ENCODE peak calls at places on chromosomes 3 and 15, in seven cellular contexts. Z is upper lobe of left lung; S is effector memory CD4-positive, alpha-beta T cell; E is body of pancreas; A is kidney; O is A549; T is colonic mucosa. P is an unnamed sample.
A peak's percentile ranks its signal among the peaks of the same experiment; 100 is the strongest.

GRCh38 chr15:50066693-50067092 is 52.3 kb downstream of the ATP8B4 start:
- DNase-seq in Z (no peak), A (no peak), E (no peak), S (no peak), T (no peak), O (no peak), P (no peak)

GRCh38 chr3:16692486-16693378 is 87.5 kb upstream of the DAZL start:
- DNase-seq in Z (no peak), T (no peak), S (no peak), O (no peak), A (no peak), E (no peak), P (no peak)

GRCh38 chr3:34011171-34012101 is 213.0 kb downstream of the PDCD6IP start:
- DNase-seq in S (no peak), A (no peak), T (no peak), E (no peak), Z (no peak), O (peak; percentile 25), P (no peak)

GRCh38 chr15:91508633-91509032 is 344.9 kb upstream of the SLCO3A1 start:
- DNase-seq in S (no peak), T (no peak), A (no peak), E (no peak), O (no peak), Z (no peak), P (no peak)

GRCh38 chr3:152779649-152780048 is 55.3 kb upstream of the P2RY1 start:
- DNase-seq in O (no peak), T (no peak), A (no peak), E (no peak), Z (no peak), S (no peak), P (no peak)

GRCh38 chr3:41199866-41200668 is 762 bp downstream of the CTNNB1 start:
- DNase-seq in E (peak; percentile 39), S (peak; percentile 39), T (peak; percentile 46), O (peak; percentile 33), Z (peak; percentile 44), A (peak; percentile 80), P (peak; percentile 30)

GRCh38 chr3:49903451-49904424 is at the start of gene MST1R:
- DNase-seq in S (peak; percentile 75), O (peak; percentile 76), Z (peak; percentile 93), E (peak; percentile 96), T (peak; percentile 95), A (peak; percentile 95), P (peak; percentile 74)

GRCh38 chr3:104901396-104901795 is 465.3 kb upstream of the ALCAM start:
- DNase-seq in T (no peak), A (no peak), O (no peak), Z (no peak), E (no peak), S (no peak), P (no peak)

GRCh38 chr3:145182196-145182911 is 978.6 kb downstream of the PLOD2 start:
- DNase-seq in S (no peak), A (no peak), E (no peak), O (no peak), T (no peak), Z (no peak), P (no peak)

GRCh38 chr3:138230525-138230924 is 43.4 kb downstream of the ARMC8 start:
- DNase-seq in A (no peak), O (no peak), E (no peak), S (no peak), Z (no peak), T (no peak), P (no peak)

GRCh38 chr3:19348929-19349564 is 200.7 kb downstream of the KCNH8 start:
- DNase-seq in O (peak; percentile 8), E (peak; percentile 6), T (peak; percentile 18), Z (no peak), S (no peak), A (no peak), P (no peak)

GRCh38 chr3:100042144-100042543 is 72.2 kb downstream of the FILIP1L start:
- DNase-seq in E (no peak), A (no peak), Z (no peak), S (no peak), T (no peak), O (no peak), P (peak; percentile 60)

GRCh38 chr3:114221165-114221880 is 16.1 kb downstream of the ZNF80 start:
- DNase-seq in Z (no peak), E (no peak), O (no peak), A (no peak), S (peak; percentile 35), T (no peak), P (no peak)

GRCh38 chr3:4986175-4986610 is 7.0 kb downstream of the BHLHE40 start:
- DNase-seq in E (peak; percentile 36), T (no peak), A (no peak), S (no peak), O (no peak), Z (no peak), P (no peak)

GRCh38 chr15:78340243-78341056 is at the start of gene CRABP1:
- DNase-seq in E (no peak), A (peak; percentile 56), Z (no peak), O (no peak), S (no peak), T (no peak), P (no peak)

DNA sequence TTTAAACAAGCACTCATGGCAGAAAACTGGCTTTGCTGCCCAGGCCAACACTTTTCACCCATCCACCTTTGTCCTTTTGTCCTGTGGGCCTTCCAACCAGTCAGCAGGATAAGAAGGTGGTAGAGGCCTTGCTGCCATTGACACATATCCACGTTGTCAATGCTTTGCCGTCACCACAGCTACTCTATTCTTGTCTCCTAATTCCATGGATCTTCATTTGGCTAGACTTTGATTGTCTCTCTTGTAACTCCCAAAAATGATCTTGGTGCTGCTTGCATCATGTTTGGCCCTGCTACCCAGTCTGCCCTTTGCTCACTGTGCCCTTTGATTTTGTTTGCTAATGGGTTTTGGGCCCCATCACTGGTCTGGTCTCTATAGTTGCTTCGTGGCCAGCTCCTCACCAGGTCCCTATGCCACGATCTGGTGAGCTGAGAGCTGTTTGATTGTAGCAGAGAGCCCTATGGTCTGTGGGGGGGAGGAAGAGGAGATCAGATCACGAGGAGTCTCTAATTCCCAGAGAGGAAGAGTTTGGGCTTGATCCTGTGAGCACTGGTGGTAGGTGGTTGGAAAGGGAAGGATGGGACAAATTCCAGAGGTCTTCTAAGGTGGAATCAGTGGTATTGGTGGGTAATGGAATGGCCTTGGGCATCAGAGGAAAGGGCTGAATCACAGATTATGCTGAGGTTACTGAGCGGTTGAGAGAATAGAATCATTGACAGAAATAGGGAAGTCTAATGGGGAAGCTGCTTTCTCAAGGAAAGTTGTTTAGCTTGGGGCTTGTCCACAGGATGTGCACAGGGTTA is 40.3 kb downstream of the ABHD2 start:
- DNase-seq in O (no peak), E (no peak), S (no peak), Z (no peak), T (no peak), A (no peak), P (no peak)
- H3K27ac ChIP-seq in O (peak overlapping the region; percentile 69), E (peak overlapping the region; percentile 74), S (no peak overlapping the region), Z (peak overlapping the region; percentile 81), T (peak overlapping the region; percentile 30), A (peak overlapping the region; percentile 36), P (peak overlapping the region; percentile 92)

DNA sequence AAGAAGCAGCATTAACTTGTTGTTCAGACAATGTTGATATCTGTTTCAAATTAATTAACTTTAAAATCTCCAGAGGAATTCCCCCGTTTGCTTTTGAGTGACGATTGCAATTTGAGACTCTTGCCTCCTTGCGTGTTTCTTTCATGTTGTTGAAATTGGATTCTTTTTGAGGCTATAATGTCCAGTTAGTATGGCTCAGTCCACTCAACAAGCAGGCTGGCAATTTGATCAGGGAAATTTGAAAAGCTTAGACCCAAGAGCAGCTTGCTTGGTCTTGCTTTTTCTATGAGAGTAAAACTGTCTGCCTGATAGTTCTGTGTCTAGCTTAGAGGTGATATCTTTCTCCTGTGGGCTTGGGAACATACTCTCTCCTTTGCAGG is 2.0 kb downstream of the ARID3B start:
- DNase-seq in Z (no peak), O (no peak), T (no peak), S (no peak), A (no peak), E (no peak), P (no peak)
- H3K27ac ChIP-seq in Z (no peak overlapping the region), O (no peak overlapping the region), T (no peak overlapping the region), S (no peak overlapping the region), A (no peak overlapping the region), E (no peak overlapping the region), P (no peak overlapping the region)

GRCh38 chr3:112092439-112093179 is 6.4 kb downstream of the C3orf52 start:
- DNase-seq in T (peak; percentile 29), E (no peak), S (no peak), Z (no peak), A (no peak), O (no peak), P (no peak)

GRCh38 chr3:112096176-112096575 is 10.0 kb downstream of the C3orf52 start:
- DNase-seq in E (no peak), S (no peak), O (no peak), Z (no peak), A (no peak), T (no peak), P (no peak)

GRCh38 chr3:112101946-112102345 is 15.8 kb downstream of the C3orf52 start:
- DNase-seq in A (no peak), S (no peak), E (no peak), O (no peak), Z (no peak), T (no peak), P (no peak)

GRCh38 chr3:112093180-112093522 is 7.0 kb downstream of the C3orf52 start:
- DNase-seq in E (no peak), A (no peak), Z (no peak), S (no peak), T (no peak), O (no peak), P (no peak)

DNA sequence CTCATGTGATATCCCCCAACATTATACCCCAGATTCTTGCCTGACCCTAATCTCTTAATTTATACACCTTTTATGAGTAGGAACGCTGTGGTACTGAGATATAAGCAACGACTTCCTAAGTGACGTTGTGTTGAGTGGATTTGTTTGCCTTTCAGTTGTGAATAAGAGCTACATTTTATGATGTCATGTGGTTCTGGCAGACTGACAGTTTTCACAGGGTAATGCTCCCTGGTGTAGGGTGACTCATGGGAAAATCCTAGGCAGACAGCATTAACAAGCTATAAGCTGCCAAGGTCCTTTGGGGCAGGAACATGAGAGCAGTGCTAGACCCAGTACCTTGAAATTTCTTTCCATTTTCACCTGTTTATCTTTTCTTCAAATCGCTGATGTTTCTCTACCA is 11.2 kb downstream of the C3orf52 start:
- DNase-seq in A (no peak), E (peak; percentile 69), Z (peak; percentile 46), S (no peak), T (peak; percentile 89), O (peak; percentile 81), P (peak; percentile 87)
- H3K27ac ChIP-seq in A (no peak overlapping the region), E (peak overlapping the region; percentile 61), Z (no peak overlapping the region), S (no peak overlapping the region), T (peak overlapping the region; percentile 44), O (peak overlapping the region; percentile 29), P (no peak overlapping the region)

DNA sequence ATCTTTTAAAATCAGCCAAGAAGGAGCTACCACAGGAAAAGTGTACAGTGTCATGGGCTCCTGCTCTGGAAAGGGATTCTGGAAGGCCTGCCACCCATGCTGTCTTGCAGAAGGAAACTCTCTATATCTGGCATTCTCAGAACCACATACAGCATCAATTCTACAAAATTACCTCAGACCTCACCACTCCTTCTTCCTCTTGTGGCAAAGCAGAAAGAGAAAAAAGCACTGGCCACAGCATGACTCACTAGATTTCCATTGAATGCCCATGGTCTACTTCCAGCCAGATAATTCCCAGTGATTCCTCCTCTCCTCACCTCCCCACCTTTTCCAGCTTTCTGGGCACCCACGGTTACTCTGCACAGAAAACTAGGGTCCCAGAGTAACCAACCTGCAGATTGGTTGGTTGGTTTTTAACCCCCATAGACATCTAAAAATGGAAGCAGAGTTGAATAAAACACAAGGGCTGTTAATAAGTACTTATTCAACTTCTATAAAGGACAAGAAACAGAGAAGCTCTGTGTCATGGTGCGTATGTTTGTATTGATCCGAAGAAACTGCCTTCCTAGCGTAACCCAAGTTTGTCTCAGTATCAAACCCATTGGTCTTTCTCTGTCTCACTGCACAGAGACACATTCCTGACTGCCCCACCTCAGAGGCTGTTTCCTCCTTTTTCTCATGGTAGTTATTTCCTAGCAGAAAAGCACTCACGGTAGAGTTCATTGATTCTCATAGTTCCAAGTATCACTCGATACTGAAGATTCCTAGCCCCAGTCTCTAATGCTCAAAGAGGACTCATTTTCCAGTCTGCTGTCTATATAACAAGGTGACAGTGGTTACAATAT is 67.7 kb downstream of the LDHAL6B start:
- DNase-seq in A (no peak), T (no peak), E (no peak), O (no peak), S (no peak), Z (no peak), P (no peak)
- H3K27ac ChIP-seq in A (no peak overlapping the region), T (peak overlapping the region; percentile 76), E (no peak overlapping the region), O (peak overlapping the region; percentile 84), S (no peak overlapping the region), Z (no peak overlapping the region), P (no peak overlapping the region)